ENCODE peak calls at places on chromosomes 4 and X, in ten cellular contexts. One of them, this sample, is unnamed.

GRCh38 chr4:122661661-122662160 is 40.8 kb upstream of the IL21 start:
- DNase-seq in left ventricle myocardium inferior: no peak
- DNase-seq in smooth muscle cell of the brain vasculature: no peak
- DNase-seq in EL: no peak
- DNase-seq in fibroblast of lung: no peak
- DNase-seq in H54: no peak
- DNase-seq in brain microvascular endothelial cell: no peak
- DNase-seq in activated naive CD4-positive, alpha-beta T cell: no peak
- DNase-seq in amygdala: no peak
- DNase-seq in fibroblast of the aortic adventitia: peak; percentile 36
- DNase-seq in this sample: no peak

GRCh38 chr4:41456559-41457101 is 81.3 kb upstream of the LIMCH1 start:
- DNase-seq in fibroblast of lung: no peak
- DNase-seq in activated naive CD4-positive, alpha-beta T cell: no peak
- DNase-seq in amygdala: no peak
- DNase-seq in left ventricle myocardium inferior: no peak
- DNase-seq in H54: no peak
- DNase-seq in smooth muscle cell of the brain vasculature: no peak
- DNase-seq in fibroblast of the aortic adventitia: no peak
- DNase-seq in brain microvascular endothelial cell: no peak
- DNase-seq in EL: no peak
- DNase-seq in this sample: no peak

GRCh38 chrX:47878198-47878597 is 41.5 kb downstream of the ZNF81 start:
- DNase-seq in smooth muscle cell of the brain vasculature: no peak
- DNase-seq in left ventricle myocardium inferior: no peak
- DNase-seq in amygdala: no peak
- DNase-seq in H54: no peak
- DNase-seq in activated naive CD4-positive, alpha-beta T cell: no peak
- DNase-seq in brain microvascular endothelial cell: no peak
- DNase-seq in fibroblast of lung: no peak
- DNase-seq in fibroblast of the aortic adventitia: no peak
- DNase-seq in EL: no peak
- DNase-seq in this sample: no peak

GRCh38 chr4:146654976-146655761 is 16.5 kb downstream of the POU4F2 start:
- DNase-seq in fibroblast of lung: peak; percentile 21
- DNase-seq in EL: peak; percentile 27
- DNase-seq in smooth muscle cell of the brain vasculature: no peak
- DNase-seq in left ventricle myocardium inferior: no peak
- DNase-seq in fibroblast of the aortic adventitia: peak; percentile 22
- DNase-seq in amygdala: no peak
- DNase-seq in brain microvascular endothelial cell: no peak
- DNase-seq in activated naive CD4-positive, alpha-beta T cell: no peak
- DNase-seq in H54: no peak
- DNase-seq in this sample: no peak

GRCh38 chr4:8688041-8688907 is 95.7 kb downstream of the CPZ start:
- DNase-seq in fibroblast of the aortic adventitia: no peak
- DNase-seq in brain microvascular endothelial cell: peak; percentile 3
- DNase-seq in smooth muscle cell of the brain vasculature: no peak
- DNase-seq in amygdala: no peak
- DNase-seq in activated naive CD4-positive, alpha-beta T cell: no peak
- DNase-seq in EL: peak; percentile 12
- DNase-seq in H54: no peak
- DNase-seq in fibroblast of lung: no peak
- DNase-seq in left ventricle myocardium inferior: no peak
- DNase-seq in this sample: no peak

GRCh38 chr4:139838811-139839210 is 173.2 kb downstream of the MGST2 start:
- DNase-seq in activated naive CD4-positive, alpha-beta T cell: no peak
- DNase-seq in EL: no peak
- DNase-seq in H54: no peak
- DNase-seq in smooth muscle cell of the brain vasculature: no peak
- DNase-seq in fibroblast of the aortic adventitia: peak; percentile 14
- DNase-seq in fibroblast of lung: peak; percentile 27
- DNase-seq in amygdala: no peak
- DNase-seq in brain microvascular endothelial cell: no peak
- DNase-seq in left ventricle myocardium inferior: no peak
- DNase-seq in this sample: no peak

GRCh38 chrX:87338510-87338909 is 179.1 kb upstream of the KLHL4 start:
- DNase-seq in EL: no peak
- DNase-seq in amygdala: no peak
- DNase-seq in brain microvascular endothelial cell: no peak
- DNase-seq in fibroblast of lung: peak; percentile 3
- DNase-seq in smooth muscle cell of the brain vasculature: no peak
- DNase-seq in fibroblast of the aortic adventitia: peak; percentile 42
- DNase-seq in activated naive CD4-positive, alpha-beta T cell: no peak
- DNase-seq in H54: no peak
- DNase-seq in left ventricle myocardium inferior: no peak
- DNase-seq in this sample: no peak

GRCh38 chr4:118281611-118282442 is 71.0 kb downstream of the PRSS12 start:
- DNase-seq in EL: peak; percentile 68
- DNase-seq in fibroblast of the aortic adventitia: peak; percentile 49
- DNase-seq in fibroblast of lung: peak; percentile 71
- DNase-seq in H54: no peak
- DNase-seq in brain microvascular endothelial cell: peak; percentile 47
- DNase-seq in amygdala: no peak
- DNase-seq in smooth muscle cell of the brain vasculature: no peak
- DNase-seq in activated naive CD4-positive, alpha-beta T cell: no peak
- DNase-seq in left ventricle myocardium inferior: no peak
- DNase-seq in this sample: no peak

GRCh38 chr4:180189639-180190038 is 2053.6 kb upstream of the TENM3 start:
- DNase-seq in brain microvascular endothelial cell: no peak
- DNase-seq in left ventricle myocardium inferior: no peak
- DNase-seq in fibroblast of the aortic adventitia: no peak
- DNase-seq in fibroblast of lung: no peak
- DNase-seq in EL: no peak
- DNase-seq in amygdala: no peak
- DNase-seq in smooth muscle cell of the brain vasculature: no peak
- DNase-seq in activated naive CD4-positive, alpha-beta T cell: no peak
- DNase-seq in H54: no peak
- DNase-seq in this sample: no peak

GRCh38 chr4:173214661-173215060 is 46.0 kb downstream of the GALNT7 start:
- DNase-seq in brain microvascular endothelial cell: no peak
- DNase-seq in activated naive CD4-positive, alpha-beta T cell: no peak
- DNase-seq in amygdala: no peak
- DNase-seq in EL: peak; percentile 57
- DNase-seq in fibroblast of the aortic adventitia: peak; percentile 85
- DNase-seq in fibroblast of lung: peak; percentile 76
- DNase-seq in smooth muscle cell of the brain vasculature: no peak
- DNase-seq in left ventricle myocardium inferior: no peak
- DNase-seq in H54: no peak
- DNase-seq in this sample: no peak

GRCh38 chr4:88318751-88319350 is 34.5 kb upstream of the PPM1K start:
- DNase-seq in brain microvascular endothelial cell: peak; percentile 11
- DNase-seq in H54: no peak
- DNase-seq in fibroblast of lung: peak; percentile 7
- DNase-seq in smooth muscle cell of the brain vasculature: no peak
- DNase-seq in EL: peak; percentile 37
- DNase-seq in left ventricle myocardium inferior: no peak
- DNase-seq in activated naive CD4-positive, alpha-beta T cell: no peak
- DNase-seq in fibroblast of the aortic adventitia: no peak
- DNase-seq in amygdala: no peak
- DNase-seq in this sample: no peak

GRCh38 chr4:11765849-11766453 is 337.3 kb upstream of the HS3ST1 start:
- DNase-seq in smooth muscle cell of the brain vasculature: peak; percentile 17
- DNase-seq in EL: no peak
- DNase-seq in fibroblast of lung: peak; percentile 32
- DNase-seq in left ventricle myocardium inferior: no peak
- DNase-seq in amygdala: no peak
- DNase-seq in brain microvascular endothelial cell: peak; percentile 9
- DNase-seq in H54: no peak
- DNase-seq in fibroblast of the aortic adventitia: peak; percentile 69
- DNase-seq in activated naive CD4-positive, alpha-beta T cell: no peak
- DNase-seq in this sample: no peak

GRCh38 chrX:15151267-15152196 is 118.4 kb downstream of the ASB9 start:
- DNase-seq in fibroblast of lung: no peak
- DNase-seq in EL: peak; percentile 16
- DNase-seq in smooth muscle cell of the brain vasculature: no peak
- DNase-seq in amygdala: no peak
- DNase-seq in left ventricle myocardium inferior: no peak
- DNase-seq in brain microvascular endothelial cell: no peak
- DNase-seq in activated naive CD4-positive, alpha-beta T cell: no peak
- DNase-seq in H54: no peak
- DNase-seq in fibroblast of the aortic adventitia: no peak
- DNase-seq in this sample: no peak

GRCh38 chr4:52588771-52589591 is 70.1 kb downstream of the USP46 start:
- DNase-seq in activated naive CD4-positive, alpha-beta T cell: no peak
- DNase-seq in left ventricle myocardium inferior: no peak
- DNase-seq in fibroblast of the aortic adventitia: peak; percentile 45
- DNase-seq in amygdala: no peak
- DNase-seq in EL: peak; percentile 47
- DNase-seq in smooth muscle cell of the brain vasculature: peak; percentile 83
- DNase-seq in fibroblast of lung: peak; percentile 97
- DNase-seq in H54: no peak
- DNase-seq in brain microvascular endothelial cell: peak; percentile 99
- DNase-seq in this sample: no peak

GRCh38 chr4:39539026-39539690 is 11.9 kb upstream of the UGDH start:
- DNase-seq in amygdala: no peak
- DNase-seq in left ventricle myocardium inferior: no peak
- DNase-seq in H54: no peak
- DNase-seq in fibroblast of the aortic adventitia: no peak
- DNase-seq in EL: no peak
- DNase-seq in activated naive CD4-positive, alpha-beta T cell: no peak
- DNase-seq in smooth muscle cell of the brain vasculature: no peak
- DNase-seq in fibroblast of lung: no peak
- DNase-seq in brain microvascular endothelial cell: peak; percentile 38
- DNase-seq in this sample: no peak

GRCh38 chr4:71130827-71131603 is 137.6 kb downstream of the DCK start:
- DNase-seq in fibroblast of the aortic adventitia: peak; percentile 77
- DNase-seq in left ventricle myocardium inferior: no peak
- DNase-seq in fibroblast of lung: peak; percentile 80
- DNase-seq in smooth muscle cell of the brain vasculature: peak; percentile 6
- DNase-seq in H54: no peak
- DNase-seq in amygdala: no peak
- DNase-seq in brain microvascular endothelial cell: peak; percentile 72
- DNase-seq in EL: peak; percentile 83
- DNase-seq in activated naive CD4-positive, alpha-beta T cell: no peak
- DNase-seq in this sample: no peak

GRCh38 chrX:34655496-34656258 is 1.4 kb downstream of the TMEM47 start:
- DNase-seq in amygdala: no peak
- DNase-seq in activated naive CD4-positive, alpha-beta T cell: no peak
- DNase-seq in brain microvascular endothelial cell: no peak
- DNase-seq in left ventricle myocardium inferior: no peak
- DNase-seq in fibroblast of the aortic adventitia: peak; percentile 41
- DNase-seq in EL: peak; percentile 6
- DNase-seq in H54: no peak
- DNase-seq in fibroblast of lung: peak; percentile 62
- DNase-seq in smooth muscle cell of the brain vasculature: no peak
- DNase-seq in this sample: no peak

GRCh38 chr4:118888666-118889312 is at the start of gene SYNPO2:
- DNase-seq in fibroblast of the aortic adventitia: peak; percentile 90
- DNase-seq in brain microvascular endothelial cell: peak; percentile 88
- DNase-seq in amygdala: peak; percentile 24
- DNase-seq in H54: peak; percentile 28
- DNase-seq in fibroblast of lung: peak; percentile 91
- DNase-seq in left ventricle myocardium inferior: peak; percentile 86
- DNase-seq in activated naive CD4-positive, alpha-beta T cell: no peak
- DNase-seq in EL: peak; percentile 89
- DNase-seq in smooth muscle cell of the brain vasculature: no peak
- DNase-seq in this sample: peak; percentile 15

GRCh38 chr4:172892300-172892699 is 276.3 kb upstream of the GALNT7 start:
- DNase-seq in H54: no peak
- DNase-seq in smooth muscle cell of the brain vasculature: no peak
- DNase-seq in fibroblast of lung: no peak
- DNase-seq in brain microvascular endothelial cell: peak; percentile 3
- DNase-seq in amygdala: no peak
- DNase-seq in activated naive CD4-positive, alpha-beta T cell: no peak
- DNase-seq in left ventricle myocardium inferior: no peak
- DNase-seq in EL: peak; percentile 7
- DNase-seq in fibroblast of the aortic adventitia: peak; percentile 22
- DNase-seq in this sample: no peak

GRCh38 chrX:118855681-118856310 is 32.2 kb downstream of the ZCCHC12 start:
- DNase-seq in left ventricle myocardium inferior: no peak
- DNase-seq in activated naive CD4-positive, alpha-beta T cell: no peak
- DNase-seq in brain microvascular endothelial cell: no peak
- DNase-seq in amygdala: no peak
- DNase-seq in EL: no peak
- DNase-seq in fibroblast of the aortic adventitia: no peak
- DNase-seq in smooth muscle cell of the brain vasculature: no peak
- DNase-seq in fibroblast of lung: no peak
- DNase-seq in H54: no peak
- DNase-seq in this sample: no peak

GRCh38 chrX:9997524-9997923 is 30.4 kb downstream of the CLDN34 start:
- DNase-seq in fibroblast of the aortic adventitia: no peak
- DNase-seq in H54: no peak
- DNase-seq in fibroblast of lung: no peak
- DNase-seq in brain microvascular endothelial cell: no peak
- DNase-seq in EL: no peak
- DNase-seq in activated naive CD4-positive, alpha-beta T cell: no peak
- DNase-seq in smooth muscle cell of the brain vasculature: no peak
- DNase-seq in left ventricle myocardium inferior: no peak
- DNase-seq in amygdala: no peak
- DNase-seq in this sample: no peak

GRCh38 chr4:97104006-97104405 is 1039.3 kb downstream of the STPG2 start:
- DNase-seq in fibroblast of lung: no peak
- DNase-seq in H54: no peak
- DNase-seq in fibroblast of the aortic adventitia: no peak
- DNase-seq in amygdala: no peak
- DNase-seq in smooth muscle cell of the brain vasculature: no peak
- DNase-seq in brain microvascular endothelial cell: peak; percentile 3
- DNase-seq in activated naive CD4-positive, alpha-beta T cell: no peak
- DNase-seq in EL: no peak
- DNase-seq in left ventricle myocardium inferior: no peak
- DNase-seq in this sample: no peak

GRCh38 chr4:26085581-26085980 is 171.6 kb downstream of the SMIM20 start:
- DNase-seq in amygdala: no peak
- DNase-seq in left ventricle myocardium inferior: no peak
- DNase-seq in EL: no peak
- DNase-seq in H54: no peak
- DNase-seq in activated naive CD4-positive, alpha-beta T cell: no peak
- DNase-seq in brain microvascular endothelial cell: no peak
- DNase-seq in fibroblast of the aortic adventitia: no peak
- DNase-seq in smooth muscle cell of the brain vasculature: no peak
- DNase-seq in fibroblast of lung: no peak
- DNase-seq in this sample: no peak

GRCh38 chr4:40630335-40631021 is 814 bp upstream of the RBM47 start:
- DNase-seq in smooth muscle cell of the brain vasculature: no peak
- DNase-seq in activated naive CD4-positive, alpha-beta T cell: no peak
- DNase-seq in amygdala: peak; percentile 2
- DNase-seq in H54: no peak
- DNase-seq in brain microvascular endothelial cell: no peak
- DNase-seq in left ventricle myocardium inferior: peak; percentile 18
- DNase-seq in EL: no peak
- DNase-seq in fibroblast of lung: no peak
- DNase-seq in fibroblast of the aortic adventitia: no peak
- DNase-seq in this sample: no peak

GRCh38 chr4:185839204-185839712 is 27.3 kb upstream of the SORBS2 start:
- DNase-seq in H54: peak; percentile 43
- DNase-seq in left ventricle myocardium inferior: peak; percentile 48
- DNase-seq in fibroblast of lung: peak; percentile 97
- DNase-seq in fibroblast of the aortic adventitia: peak; percentile 95
- DNase-seq in activated naive CD4-positive, alpha-beta T cell: no peak
- DNase-seq in smooth muscle cell of the brain vasculature: peak; percentile 97
- DNase-seq in amygdala: no peak
- DNase-seq in brain microvascular endothelial cell: peak; percentile 98
- DNase-seq in EL: peak; percentile 96
- DNase-seq in this sample: no peak

This sample was measured in substantia nigra.